ENCODE peak calls at places on chromosome 18, in six cellular contexts. One of them, this sample, is unnamed. For H3K36me3, the result is how much of the 10 kb centered on the place peaks cover.

GRCh38 chr18:33446604-33447003 is 6.1 kb upstream of the CCDC178 start:
- DNase-seq in mammary epithelial cell: peak
- DNase-seq in heart right ventricle: no peak
- DNase-seq in esophagus squamous epithelium: no peak
- DNase-seq in transverse colon: no peak
- DNase-seq in fibroblast of lung: no peak
- DNase-seq in this sample: peak

GRCh38 chr18:78799382-78800089 is 180.1 kb upstream of the SALL3 start:
- DNase-seq in esophagus squamous epithelium: no peak
- DNase-seq in heart right ventricle: no peak
- DNase-seq in mammary epithelial cell: no peak
- DNase-seq in fibroblast of lung: no peak
- DNase-seq in transverse colon: no peak
- DNase-seq in this sample: no peak

GRCh38 chr18:45361148-45361851 is 254.0 kb upstream of the SLC14A2 start:
- DNase-seq in esophagus squamous epithelium: no peak
- DNase-seq in heart right ventricle: no peak
- DNase-seq in fibroblast of lung: no peak
- DNase-seq in mammary epithelial cell: no peak
- DNase-seq in transverse colon: no peak
- DNase-seq in this sample: no peak

GRCh38 chr18:55321268-55322175 is 266.5 kb downstream of the TCF4 start:
- DNase-seq in fibroblast of lung: peak
- DNase-seq in esophagus squamous epithelium: peak
- DNase-seq in heart right ventricle: peak
- DNase-seq in transverse colon: peak
- DNase-seq in mammary epithelial cell: peak
- DNase-seq in this sample: peak

GRCh38 chr18:13136689-13137040 is 81.9 kb upstream of the LDLRAD4 start:
- DNase-seq in fibroblast of lung: no peak
- DNase-seq in transverse colon: peak
- DNase-seq in mammary epithelial cell: peak
- DNase-seq in esophagus squamous epithelium: no peak
- DNase-seq in heart right ventricle: peak
- DNase-seq in this sample: no peak

GRCh38 chr18:73407506-73407905 is 539.7 kb upstream of the NETO1 start:
- DNase-seq in heart right ventricle: no peak
- DNase-seq in transverse colon: no peak
- DNase-seq in mammary epithelial cell: peak
- DNase-seq in esophagus squamous epithelium: no peak
- DNase-seq in fibroblast of lung: peak
- DNase-seq in this sample: peak

GRCh38 chr18:33946322-33946721 is 278.4 kb downstream of the NOL4 start:
- DNase-seq in transverse colon: no peak
- DNase-seq in heart right ventricle: no peak
- DNase-seq in mammary epithelial cell: no peak
- DNase-seq in fibroblast of lung: no peak
- DNase-seq in esophagus squamous epithelium: no peak
- DNase-seq in this sample: peak

GRCh38 chr18:57122906-57123510 is 23.9 kb upstream of the BOD1L2 start:
- DNase-seq in esophagus squamous epithelium: no peak
- DNase-seq in fibroblast of lung: no peak
- DNase-seq in mammary epithelial cell: no peak
- DNase-seq in heart right ventricle: no peak
- DNase-seq in transverse colon: no peak
- DNase-seq in this sample: no peak

GRCh38 chr18:2963048-2963447 is 49.9 kb downstream of the LPIN2 start:
- DNase-seq in transverse colon: no peak
- DNase-seq in esophagus squamous epithelium: no peak
- DNase-seq in mammary epithelial cell: no peak
- DNase-seq in fibroblast of lung: no peak
- DNase-seq in heart right ventricle: no peak
- DNase-seq in this sample: no peak

GRCh38 chr18:4631239-4631638 is 176.1 kb upstream of the DLGAP1 start:
- DNase-seq in mammary epithelial cell: no peak
- DNase-seq in transverse colon: no peak
- DNase-seq in heart right ventricle: no peak
- DNase-seq in fibroblast of lung: no peak
- DNase-seq in esophagus squamous epithelium: no peak
- DNase-seq in this sample: no peak

GRCh38 chr18:51867767-51868166 is 472.2 kb upstream of the DCC start:
- DNase-seq in fibroblast of lung: peak
- DNase-seq in transverse colon: no peak
- DNase-seq in heart right ventricle: no peak
- DNase-seq in esophagus squamous epithelium: no peak
- DNase-seq in mammary epithelial cell: peak
- DNase-seq in this sample: peak

GRCh38 chr18:79588636-79589481 is 90.7 kb upstream of the CTDP1 start:
- DNase-seq in fibroblast of lung: peak
- DNase-seq in mammary epithelial cell: no peak
- DNase-seq in transverse colon: peak
- DNase-seq in heart right ventricle: peak
- DNase-seq in esophagus squamous epithelium: no peak
- DNase-seq in this sample: peak

GRCh38 chr18:45526120-45526841 is 89.0 kb upstream of the SLC14A2 start:
- DNase-seq in mammary epithelial cell: peak
- DNase-seq in esophagus squamous epithelium: no peak
- DNase-seq in heart right ventricle: no peak
- DNase-seq in transverse colon: no peak
- DNase-seq in fibroblast of lung: peak
- DNase-seq in this sample: peak

GRCh38 chr18:21914739-21915319 is 174.2 kb downstream of the MIB1 start:
- DNase-seq in mammary epithelial cell: peak
- DNase-seq in heart right ventricle: no peak
- DNase-seq in esophagus squamous epithelium: no peak
- DNase-seq in fibroblast of lung: peak
- DNase-seq in transverse colon: peak
- DNase-seq in this sample: peak

GRCh38 chr18:63646916-63647315 is 2.9 kb upstream of the SERPINB4 start:
- DNase-seq in esophagus squamous epithelium: no peak
- DNase-seq in heart right ventricle: no peak
- DNase-seq in transverse colon: no peak
- DNase-seq in mammary epithelial cell: no peak
- DNase-seq in fibroblast of lung: no peak
- DNase-seq in this sample: peak

GRCh38 chr18:45780568-45780967 is 44.9 kb upstream of the SIGLEC15 start:
- DNase-seq in esophagus squamous epithelium: no peak
- DNase-seq in fibroblast of lung: peak
- DNase-seq in heart right ventricle: no peak
- DNase-seq in transverse colon: no peak
- DNase-seq in mammary epithelial cell: no peak
- DNase-seq in this sample: no peak

GRCh38 chr18:48222118-48222517 is 187.1 kb downstream of the ZBTB7C start:
- DNase-seq in mammary epithelial cell: peak
- DNase-seq in transverse colon: peak
- DNase-seq in esophagus squamous epithelium: no peak
- DNase-seq in heart right ventricle: no peak
- DNase-seq in fibroblast of lung: peak
- DNase-seq in this sample: peak

GRCh38 chr18:42192251-42193248 is 237.5 kb downstream of the PIK3C3 start:
- DNase-seq in fibroblast of lung: peak
- DNase-seq in transverse colon: no peak
- DNase-seq in esophagus squamous epithelium: no peak
- DNase-seq in mammary epithelial cell: peak
- DNase-seq in heart right ventricle: no peak
- DNase-seq in this sample: peak

GRCh38 chr18:44725300-44726096 is 44.8 kb downstream of the SETBP1 start:
- DNase-seq in heart right ventricle: peak
- DNase-seq in fibroblast of lung: peak
- DNase-seq in transverse colon: peak
- DNase-seq in mammary epithelial cell: peak
- DNase-seq in esophagus squamous epithelium: no peak
- DNase-seq in this sample: peak

GRCh38 chr18:56386856-56387255 is 251.5 kb downstream of the TXNL1 start:
- DNase-seq in esophagus squamous epithelium: no peak
- DNase-seq in mammary epithelial cell: no peak
- DNase-seq in fibroblast of lung: no peak
- DNase-seq in transverse colon: no peak
- DNase-seq in heart right ventricle: no peak
- DNase-seq in this sample: no peak

GRCh38 chr18:9263264-9263663 is 71.3 kb upstream of the TWSG1 start:
- DNase-seq in esophagus squamous epithelium: no peak
- DNase-seq in transverse colon: no peak
- DNase-seq in heart right ventricle: no peak
- DNase-seq in fibroblast of lung: no peak
- DNase-seq in mammary epithelial cell: no peak
- DNase-seq in this sample: no peak

GRCh38 chr18:79245517-79246001 is 150.2 kb upstream of the NFATC1 start:
- DNase-seq in esophagus squamous epithelium: peak
- DNase-seq in heart right ventricle: no peak
- DNase-seq in transverse colon: peak
- DNase-seq in fibroblast of lung: no peak
- DNase-seq in mammary epithelial cell: no peak
- DNase-seq in this sample: peak

GRCh38 chr18:7846315-7846714 is 279.2 kb downstream of the PTPRM start:
- DNase-seq in fibroblast of lung: no peak
- DNase-seq in mammary epithelial cell: no peak
- DNase-seq in heart right ventricle: no peak
- DNase-seq in transverse colon: no peak
- DNase-seq in esophagus squamous epithelium: no peak
- DNase-seq in this sample: no peak

DNA sequence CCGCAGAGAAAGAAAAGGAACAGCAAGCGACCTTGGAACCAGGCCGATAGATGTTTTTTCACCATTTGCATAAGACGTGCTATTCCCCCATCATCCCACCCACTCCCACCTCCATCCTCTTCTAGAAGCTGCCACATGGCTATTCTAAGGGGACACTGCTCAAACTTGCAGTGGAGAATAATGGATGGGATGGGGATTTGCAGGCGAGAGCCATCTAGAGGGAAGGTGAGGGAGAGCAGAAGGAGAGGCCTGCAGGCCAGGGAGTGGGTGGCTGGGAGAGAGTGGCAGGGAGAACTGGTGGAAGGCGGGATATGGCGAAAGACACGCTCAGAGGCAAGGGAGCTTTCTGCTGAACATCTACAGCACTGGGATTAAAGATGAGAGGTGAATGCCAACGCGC is 84.9 kb downstream of the MAPK4 start:
- DNase-seq in esophagus squamous epithelium: no peak
- DNase-seq in heart right ventricle: no peak
- DNase-seq in transverse colon: no peak
- DNase-seq in fibroblast of lung: no peak
- DNase-seq in mammary epithelial cell: no peak
- DNase-seq in this sample: peak
- TF ChIP-seq CTCF in esophagus squamous epithelium: no peak
- TF ChIP-seq CTCF in heart right ventricle: no peak
- TF ChIP-seq CTCF in transverse colon: peak
- TF ChIP-seq CTCF in fibroblast of lung: no peak
- TF ChIP-seq CTCF in mammary epithelial cell: peak
- TF ChIP-seq CTCF in this sample: peak

GRCh38 chr18:36399055-36399454 is 101.5 kb downstream of the FHOD3 start:
- DNase-seq in esophagus squamous epithelium: no peak
- DNase-seq in transverse colon: no peak
- DNase-seq in mammary epithelial cell: no peak
- DNase-seq in heart right ventricle: no peak
- DNase-seq in fibroblast of lung: no peak
- DNase-seq in this sample: peak

GRCh38 chr18:36398419-36398818 is 100.9 kb downstream of the FHOD3 start:
- DNase-seq in transverse colon: no peak
- DNase-seq in fibroblast of lung: no peak
- DNase-seq in mammary epithelial cell: peak
- DNase-seq in esophagus squamous epithelium: no peak
- DNase-seq in heart right ventricle: no peak
- DNase-seq in this sample: peak

GRCh38 chr18:36394486-36394885 is 97.0 kb downstream of the FHOD3 start:
- DNase-seq in transverse colon: no peak
- DNase-seq in fibroblast of lung: no peak
- DNase-seq in mammary epithelial cell: peak
- DNase-seq in heart right ventricle: no peak
- DNase-seq in esophagus squamous epithelium: no peak
- DNase-seq in this sample: peak

GRCh38 chr18:36396190-36396589 is 98.7 kb downstream of the FHOD3 start:
- DNase-seq in mammary epithelial cell: no peak
- DNase-seq in heart right ventricle: no peak
- DNase-seq in esophagus squamous epithelium: no peak
- DNase-seq in fibroblast of lung: no peak
- DNase-seq in transverse colon: no peak
- DNase-seq in this sample: no peak

DNA sequence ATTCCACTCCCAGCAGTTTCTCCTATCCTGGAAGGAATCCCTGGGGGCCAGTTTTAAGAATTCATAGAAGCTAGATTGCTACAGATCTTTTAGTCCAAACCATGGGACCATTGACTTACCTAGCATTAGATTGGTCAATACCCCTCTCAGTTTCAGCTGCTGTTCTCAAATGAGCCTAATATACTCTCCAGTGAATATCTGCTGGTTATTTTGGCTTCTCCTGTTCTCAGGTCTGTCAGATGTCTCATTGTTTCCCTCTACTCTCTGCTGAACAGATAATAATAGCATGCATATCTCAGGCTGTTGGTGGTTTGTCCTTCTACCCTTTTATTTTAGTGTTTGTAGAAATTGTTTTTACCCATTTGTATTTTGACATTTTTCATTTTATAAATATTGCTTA is 99.5 kb downstream of the FHOD3 start:
- DNase-seq in transverse colon: no peak
- DNase-seq in heart right ventricle: no peak
- DNase-seq in mammary epithelial cell: no peak
- DNase-seq in esophagus squamous epithelium: no peak
- DNase-seq in fibroblast of lung: no peak
- DNase-seq in this sample: no peak
- H3K4me3 ChIP-seq in transverse colon: no peak
- H3K4me3 ChIP-seq in heart right ventricle: no peak
- H3K4me3 ChIP-seq in mammary epithelial cell: no peak
- H3K4me3 ChIP-seq in esophagus squamous epithelium: no peak
- H3K4me3 ChIP-seq in fibroblast of lung: no peak
- H3K4me3 ChIP-seq in this sample: no peak

GRCh38 chr18:22999647-23000046 is 66.5 kb downstream of the RBBP8 start:
- DNase-seq in fibroblast of lung: no peak
- DNase-seq in heart right ventricle: no peak
- DNase-seq in mammary epithelial cell: no peak
- DNase-seq in transverse colon: no peak
- DNase-seq in esophagus squamous epithelium: no peak
- DNase-seq in this sample: no peak
- H3K36me3 ChIP-seq in fibroblast of lung: under half
- H3K36me3 ChIP-seq in heart right ventricle: under half
- H3K36me3 ChIP-seq in mammary epithelial cell: half or more
- H3K36me3 ChIP-seq in transverse colon: under half
- H3K36me3 ChIP-seq in esophagus squamous epithelium: under half
- H3K36me3 ChIP-seq in this sample: under half

DNA sequence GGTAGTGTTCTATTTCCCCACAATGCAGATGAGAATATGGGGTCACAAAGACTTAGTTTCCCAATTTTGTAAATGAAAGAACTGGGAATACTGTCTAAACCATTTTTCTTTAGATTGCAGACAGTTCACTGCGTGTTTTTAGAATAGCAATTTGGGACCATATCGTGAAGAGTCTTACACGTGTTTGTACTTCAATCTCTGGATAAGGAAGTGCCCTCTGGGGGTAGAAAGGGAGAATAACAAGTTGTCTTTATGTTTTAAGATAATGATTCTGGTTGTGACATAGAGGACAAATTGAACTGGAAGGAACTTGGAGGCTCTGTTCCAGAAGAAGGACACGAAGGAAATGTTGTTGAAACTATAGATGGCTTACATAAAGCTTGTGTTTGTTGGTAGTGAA is 457.7 kb downstream of the CBLN2 start:
- DNase-seq in heart right ventricle: no peak
- DNase-seq in mammary epithelial cell: no peak
- DNase-seq in esophagus squamous epithelium: no peak
- DNase-seq in transverse colon: no peak
- DNase-seq in fibroblast of lung: peak
- DNase-seq in this sample: peak
- TF ChIP-seq CTCF in heart right ventricle: peak
- TF ChIP-seq CTCF in mammary epithelial cell: no peak
- TF ChIP-seq CTCF in esophagus squamous epithelium: no peak
- TF ChIP-seq CTCF in transverse colon: peak
- TF ChIP-seq CTCF in fibroblast of lung: peak
- TF ChIP-seq CTCF in this sample: peak

GRCh38 chr18:31041346-31042067 is 1.0 kb downstream of the DSC3 start:
- DNase-seq in mammary epithelial cell: peak
- DNase-seq in transverse colon: peak
- DNase-seq in fibroblast of lung: no peak
- DNase-seq in esophagus squamous epithelium: no peak
- DNase-seq in heart right ventricle: no peak
- DNase-seq in this sample: peak
- H3K4me3 ChIP-seq in mammary epithelial cell: peak
- H3K4me3 ChIP-seq in transverse colon: peak
- H3K4me3 ChIP-seq in fibroblast of lung: no peak
- H3K4me3 ChIP-seq in esophagus squamous epithelium: peak
- H3K4me3 ChIP-seq in heart right ventricle: no peak
- H3K4me3 ChIP-seq in this sample: peak